ENCODE peak calls at places on chromosomes 12 and 14, in ten cellular contexts. F, S, Q, H, V, L, Z, G, X and N are unnamed samples.

GRCh38 chr14:91123201-91123600 is 9.3 kb downstream of the DGLUCY start:
- DNase-seq in Z (no peak), Q (no peak), F (no peak), X (no peak), S (no peak), G (no peak), L (no peak), V (no peak), H (no peak), N (no peak)

GRCh38 chr12:132168311-132169031 is 24.2 kb downstream of the NOC4L start:
- DNase-seq in F (no peak), L (no peak), G (no peak), X (peak), S (peak), V (no peak), Z (no peak), Q (no peak), H (no peak), N (no peak)

GRCh38 chr14:99272669-99273024 is 650 bp upstream of the BCL11B start:
- DNase-seq in X (no peak), Z (no peak), L (no peak), F (no peak), S (no peak), Q (no peak), V (no peak), H (no peak), G (no peak), N (no peak)

GRCh38 chr14:28102814-28103213 is 663.8 kb upstream of the FOXG1 start:
- DNase-seq in X (no peak), V (peak), L (no peak), F (peak), Q (no peak), G (no peak), S (no peak), Z (no peak), H (no peak), N (no peak)

GRCh38 chr12:68587448-68587873 is 23.2 kb upstream of the RAP1B start:
- DNase-seq in L (no peak), H (no peak), S (no peak), X (no peak), Z (no peak), Q (no peak), F (peak), G (no peak), V (no peak), N (no peak)

GRCh38 chr12:48351022-48351708 is 446 bp upstream of the ZNF641 start:
- DNase-seq in L (peak), X (peak), Q (peak), S (peak), Z (no peak), H (peak), V (peak), F (peak), G (peak), N (peak)

GRCh38 chr12:67275380-67275913 is 6.3 kb downstream of the CAND1 start:
- DNase-seq in G (no peak), X (no peak), S (no peak), Q (no peak), H (no peak), F (peak), Z (no peak), V (no peak), L (no peak), N (no peak)

GRCh38 chr14:81234268-81234667 is 13.5 kb upstream of the GTF2A1 start:
- DNase-seq in V (peak), Q (no peak), G (no peak), F (peak), X (no peak), S (no peak), Z (no peak), L (no peak), H (no peak), N (no peak)

GRCh38 chr12:3672113-3672509 is 80.8 kb downstream of the CRACR2A start:
- DNase-seq in F (no peak), V (no peak), G (no peak), X (no peak), L (no peak), S (no peak), Q (no peak), H (no peak), Z (no peak), N (no peak)

GRCh38 chr12:96176575-96176974 is 17.6 kb upstream of the ELK3 start:
- DNase-seq in Z (no peak), S (no peak), F (no peak), G (no peak), V (no peak), L (no peak), X (no peak), Q (no peak), H (no peak), N (no peak)

GRCh38 chr14:82604819-82605218 is 1071.2 kb upstream of the SEL1L start:
- DNase-seq in Q (no peak), S (no peak), L (no peak), H (no peak), F (no peak), G (no peak), Z (no peak), V (no peak), X (no peak), N (no peak)

GRCh38 chr14:101005447-101005846 is 101.9 kb upstream of the RTL1 start:
- DNase-seq in G (no peak), Z (no peak), S (peak), Q (no peak), X (peak), L (no peak), V (no peak), H (no peak), F (no peak), N (no peak)

GRCh38 chr14:89616425-89617141 is 199.6 kb upstream of the FOXN3 start:
- DNase-seq in X (no peak), S (no peak), H (no peak), V (no peak), G (peak), L (no peak), Z (peak), Q (no peak), F (peak), N (peak)

GRCh38 chr12:91478500-91478899 is 295.9 kb upstream of the DCN start:
- DNase-seq in G (no peak), F (no peak), Z (no peak), L (no peak), Q (no peak), X (no peak), H (no peak), V (no peak), S (no peak), N (no peak)

GRCh38 chr12:130830246-130830551 is 8.9 kb downstream of the STX2 start:
- DNase-seq in H (no peak), V (no peak), X (no peak), Q (no peak), L (no peak), S (no peak), F (no peak), G (no peak), Z (no peak), N (no peak)

GRCh38 chr12:55830601-55831406 is 1.4 kb upstream of the DNAJC14 start:
- DNase-seq in H (peak), Q (peak), F (peak), L (no peak), G (no peak), Z (no peak), X (peak), S (peak), V (peak), N (peak)

GRCh38 chr14:96616168-96616681 is 114.0 kb downstream of the PAPOLA start:
- DNase-seq in G (no peak), S (no peak), Z (no peak), V (no peak), H (no peak), L (no peak), Q (no peak), F (no peak), X (no peak), N (no peak)

GRCh38 chr12:86261142-86261541 is 5.0 kb upstream of the MGAT4C start:
- DNase-seq in H (no peak), X (no peak), V (no peak), Z (no peak), S (no peak), G (no peak), Q (no peak), F (peak), L (no peak), N (no peak)

GRCh38 chr12:85076688-85077430 is 40.7 kb downstream of the LRRIQ1 start:
- DNase-seq in G (peak), S (no peak), X (no peak), H (no peak), V (peak), Z (no peak), Q (no peak), F (peak), L (peak), N (peak)

GRCh38 chr12:122064780-122065588 is 13.6 kb upstream of the MLXIP start:
- DNase-seq in V (peak), G (peak), L (peak), Q (no peak), F (peak), S (peak), X (peak), Z (no peak), H (peak), N (peak)

GRCh38 chr12:121514184-121514742 is 66.6 kb downstream of the KDM2B start:
- DNase-seq in S (no peak), H (no peak), G (no peak), Z (no peak), V (no peak), X (no peak), F (no peak), Q (no peak), L (no peak), N (no peak)

GRCh38 chr12:94678849-94679248 is 28.5 kb upstream of the TMCC3 start:
- DNase-seq in Q (no peak), S (no peak), V (no peak), Z (no peak), F (no peak), H (no peak), X (no peak), L (no peak), G (no peak), N (no peak)

GRCh38 chr12:93090768-93091172 is 161.7 kb upstream of the EEA1 start:
- DNase-seq in F (peak), L (peak), Q (no peak), H (no peak), Z (no peak), S (no peak), X (no peak), V (no peak), G (peak), N (peak)

GRCh38 chr12:131845121-131845520 is 16.9 kb downstream of the MMP17 start:
- DNase-seq in H (no peak), V (no peak), G (no peak), L (no peak), F (no peak), X (no peak), Q (no peak), S (no peak), Z (no peak), N (no peak)

GRCh38 chr12:68176252-68176651 is 16.7 kb upstream of the IFNG start:
- DNase-seq in H (no peak), F (peak), Z (no peak), Q (no peak), V (no peak), G (no peak), X (no peak), S (no peak), L (no peak), N (no peak)

GRCh38 chr12:62435337-62436163 is 31.1 kb upstream of the MON2 start:
- DNase-seq in Q (peak), X (peak), L (no peak), G (peak), S (peak), F (peak), H (peak), Z (no peak), V (peak), N (peak)

GRCh38 chr14:83419420-83419819 is 1885.8 kb upstream of the SEL1L start:
- DNase-seq in V (no peak), Q (no peak), G (no peak), Z (no peak), L (no peak), X (no peak), H (peak), F (no peak), S (no peak), N (no peak)

GRCh38 chr12:51421266-51421884 is 3.3 kb upstream of the SLC4A8 start:
- DNase-seq in H (peak), L (peak), G (peak), X (no peak), F (peak), V (peak), S (no peak), Z (no peak), Q (peak), N (peak)

GRCh38 chr12:48542300-48542928 is 17.0 kb downstream of the OR8S1 start:
- DNase-seq in F (peak), S (no peak), V (peak), L (peak), G (peak), X (no peak), H (peak), Z (peak), Q (peak), N (peak)

GRCh38 chr12:45730842-45731336 is 1.4 kb downstream of the ARID2 start:
- DNase-seq in Z (no peak), H (no peak), S (no peak), V (peak), L (no peak), F (peak), G (peak), X (no peak), Q (no peak), N (peak)

GRCh38 chr12:45730116-45730841 is 773 bp downstream of the ARID2 start:
- DNase-seq in S (peak), F (peak), V (peak), H (peak), Z (no peak), X (peak), L (no peak), G (peak), Q (peak), N (peak)

GRCh38 chr12:45731376-45731775 is 1.9 kb downstream of the ARID2 start:
- DNase-seq in F (no peak), S (no peak), X (no peak), G (no peak), L (no peak), Z (no peak), Q (no peak), H (no peak), V (no peak), N (no peak)

GRCh38 chr12:45732936-45733335 is 3.4 kb downstream of the ARID2 start:
- DNase-seq in Q (no peak), S (no peak), L (no peak), Z (no peak), H (no peak), X (no peak), F (no peak), G (no peak), V (no peak), N (no peak)

DNA sequence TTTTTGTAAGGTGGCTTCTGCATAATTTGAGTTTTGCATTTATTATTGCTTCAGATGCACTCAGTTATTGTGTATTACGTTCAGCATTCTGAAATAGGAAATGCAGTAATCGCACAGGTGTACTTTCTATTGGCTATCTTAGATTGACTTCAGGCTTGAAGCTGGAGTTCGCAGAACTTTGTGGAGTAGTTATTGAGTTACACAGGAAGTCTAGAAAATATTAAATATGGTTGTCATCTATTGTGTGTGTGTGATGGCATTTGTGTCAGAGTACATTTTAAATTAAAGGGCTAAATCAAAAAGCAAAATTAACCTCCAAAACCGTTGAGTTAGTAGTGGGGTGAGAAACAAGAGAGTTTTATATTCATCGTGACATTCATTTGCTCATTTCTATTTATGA is 2.7 kb downstream of the ARID2 start:
- DNase-seq in S (no peak), Q (no peak), H (no peak), Z (no peak), L (no peak), X (no peak), V (no peak), G (no peak), F (peak), N (no peak)
- H3K4me3 ChIP-seq in S (peak), Q (peak), H (peak), Z (peak), L (peak), X (peak), V (peak), G (no peak), F (peak), N (peak)

GRCh38 chr12:12562585-12563245 is at the start of gene DUSP16:
- DNase-seq in Z (no peak), L (peak), F (peak), V (peak), S (peak), X (peak), G (peak), H (peak), Q (peak), N (peak)
- TF ChIP-seq CTCF in Z (no peak), L (no peak), F (peak), V (no peak), S (peak), X (peak), G (no peak), H (no peak), Q (peak), N (peak)

DNA sequence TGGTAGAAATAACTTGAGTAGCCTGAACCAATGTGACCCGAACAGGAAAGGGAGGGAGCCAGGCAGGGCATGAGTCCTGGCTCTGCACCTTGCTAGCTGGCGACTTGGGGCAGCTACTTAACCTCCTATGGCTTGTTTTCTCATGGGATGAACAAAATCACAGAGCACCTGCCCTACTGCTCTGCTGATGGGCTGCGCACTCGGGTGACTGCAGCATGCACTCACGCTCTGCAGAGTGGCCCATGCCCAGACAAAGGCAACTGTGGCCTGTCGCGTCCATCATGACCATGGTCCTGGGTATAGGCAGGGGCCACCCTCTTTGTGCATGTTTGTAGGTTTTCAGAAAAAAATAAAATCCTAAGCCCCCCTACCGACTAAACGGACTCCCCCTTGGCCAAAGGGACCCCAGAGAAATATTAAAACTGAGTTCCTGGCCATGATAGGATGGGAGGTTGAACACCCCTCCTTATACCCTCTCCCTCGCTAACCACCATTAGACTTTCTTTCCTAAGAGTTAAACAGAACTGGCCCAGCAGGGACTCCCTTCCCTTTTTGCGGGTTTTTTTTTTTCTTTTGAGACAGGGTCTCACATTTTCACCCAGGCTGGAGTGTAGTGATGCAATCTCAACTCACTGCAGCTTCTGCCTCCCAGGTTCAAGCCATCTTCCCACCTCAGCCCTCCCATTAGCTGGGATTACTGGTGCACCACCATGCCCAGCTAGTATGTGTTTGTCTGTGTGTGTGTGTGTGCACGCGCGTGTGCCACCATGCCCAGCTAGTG is 32.5 kb downstream of the VWF start:
- DNase-seq in L (no peak), F (no peak), G (no peak), Q (no peak), V (no peak), Z (no peak), H (no peak), X (no peak), S (no peak), N (no peak)
- H3K4me3 ChIP-seq in L (no peak), F (no peak), G (no peak), Q (no peak), V (no peak), Z (no peak), H (no peak), X (no peak), S (no peak), N (no peak)

DNA sequence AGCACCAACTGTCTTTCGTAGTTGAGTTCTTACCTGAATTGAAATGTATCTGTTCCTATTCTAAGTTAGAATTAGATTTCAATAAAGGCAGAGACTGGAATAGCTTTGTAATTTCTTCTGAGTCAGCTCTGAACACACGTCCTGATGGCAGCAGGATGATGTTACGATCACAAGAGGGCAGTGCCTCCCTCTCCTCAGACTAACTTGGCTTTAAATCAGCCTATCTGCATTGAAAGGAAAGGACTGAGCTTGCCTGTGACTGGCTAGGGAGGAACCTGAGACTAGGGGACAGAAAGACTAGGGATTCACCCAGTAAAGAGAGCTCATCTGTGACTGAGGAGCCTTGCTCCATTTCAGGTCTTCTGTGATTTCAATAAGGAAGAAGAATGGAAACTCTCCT is 323.7 kb upstream of the OR4E1 start:
- DNase-seq in L (peak), F (no peak), G (peak), Z (no peak), H (no peak), S (no peak), X (no peak), V (peak), Q (no peak), N (no peak)
- TF ChIP-seq CTCF in L (peak), F (no peak), G (peak), Z (peak), H (no peak), S (no peak), X (peak), V (peak), Q (peak), N (no peak)

DNA sequence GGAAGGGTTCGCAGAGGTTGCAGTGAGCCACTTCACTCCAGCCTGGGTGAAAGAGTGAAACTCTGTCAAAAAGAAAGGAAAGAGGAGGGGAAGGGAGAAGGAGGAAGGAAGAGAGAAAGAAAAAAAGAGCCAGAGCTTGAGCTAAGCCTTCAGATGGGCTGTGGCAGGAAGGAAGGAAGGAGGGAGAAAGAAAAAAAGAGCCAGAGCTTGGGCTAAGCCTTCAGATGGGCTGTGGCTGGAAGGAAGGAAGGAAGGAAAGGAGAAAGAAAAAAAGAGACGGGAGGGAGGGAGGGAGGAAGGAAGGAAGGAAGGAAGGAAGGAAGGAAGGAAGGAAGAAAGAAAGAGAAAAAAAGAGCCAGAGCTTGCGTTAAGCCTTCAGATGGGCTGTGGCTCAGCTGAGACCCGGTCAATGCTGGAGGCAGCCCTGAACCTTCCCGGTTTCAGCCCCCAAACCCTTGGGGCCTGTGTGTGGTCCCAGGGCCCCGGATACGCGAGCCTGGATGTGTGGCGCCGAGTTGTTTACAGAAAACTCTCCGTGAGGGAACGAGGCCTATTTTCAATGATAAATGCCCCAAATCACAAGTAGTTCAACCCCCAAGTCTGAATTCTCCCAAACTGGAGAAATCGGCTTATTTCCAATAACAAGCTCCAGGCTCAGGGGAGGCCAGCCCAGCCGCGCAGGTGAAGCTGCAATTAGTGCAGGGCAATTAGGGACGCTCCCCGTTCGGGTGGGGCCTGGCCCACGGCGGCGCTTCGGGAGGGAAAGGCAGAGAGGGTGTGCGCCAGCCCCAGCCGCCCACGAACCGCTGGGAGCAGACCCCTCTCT is 13.8 kb upstream of the ANKRD9 start:
- DNase-seq in Z (no peak), V (no peak), Q (no peak), F (no peak), X (no peak), L (no peak), G (no peak), S (no peak), H (no peak), N (no peak)
- H3K4me3 ChIP-seq in Z (no peak), V (no peak), Q (no peak), F (no peak), X (no peak), L (no peak), G (no peak), S (peak), H (no peak), N (no peak)

DNA sequence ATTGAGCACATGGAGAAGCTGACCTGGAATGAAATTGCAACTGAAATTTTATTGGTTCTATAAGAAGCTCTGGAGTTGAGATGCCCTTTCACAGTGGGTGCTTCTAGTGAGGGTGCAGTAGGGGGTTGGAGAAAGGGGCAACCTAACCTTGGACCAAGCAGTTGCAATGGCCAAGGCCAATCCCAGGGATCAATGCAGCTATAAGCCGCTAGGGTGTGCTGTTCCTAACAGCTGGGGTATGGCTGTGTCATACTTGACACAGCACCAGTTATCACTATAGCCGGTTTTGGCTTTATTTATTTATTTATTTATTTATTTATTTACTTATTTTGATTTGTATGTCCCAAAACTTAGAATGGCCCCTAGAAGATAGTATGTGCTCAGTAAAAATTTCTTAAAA is 505.9 kb downstream of the FLRT2 start:
- DNase-seq in Q (no peak), H (peak), L (no peak), G (no peak), X (no peak), S (no peak), V (peak), F (no peak), Z (no peak), N (peak)
- TF ChIP-seq CTCF in Q (no peak), H (no peak), L (no peak), G (peak), X (peak), S (no peak), V (peak), F (peak), Z (peak), N (peak)